ENCODE peak calls at places on chromosomes 11 and 22, in four cellular contexts. One of them, this sample, is unnamed.

GRCh38 chr22:39292561-39293074 is 26.8 kb downstream of the RPL3 start:
- DNase-seq in activated CD4-positive, alpha-beta memory T cell treated with anti-CD3 and anti-CD28 coated beads, Interleukin-2, amount 10 ng/mL, durations not matched to agents 7 days and 5 days: no peak
- DNase-seq in astrocyte of the spinal cord: peak; percentile 96
- DNase-seq in stimulated activated CD4-positive, alpha-beta T cell treated with anti-CD3 and anti-CD28 coated beads, Interleukin-1b, Interleukin-23, amount 100 ng/mL, for 48 hours: no peak
- DNase-seq in this sample: peak; percentile 71

GRCh38 chr22:43481528-43482309 is 69.9 kb downstream of the MPPED1 start:
- DNase-seq in activated CD4-positive, alpha-beta memory T cell treated with anti-CD3 and anti-CD28 coated beads, Interleukin-2, amount 10 ng/mL, durations not matched to agents 7 days and 5 days: no peak
- DNase-seq in astrocyte of the spinal cord: no peak
- DNase-seq in stimulated activated CD4-positive, alpha-beta T cell treated with anti-CD3 and anti-CD28 coated beads, Interleukin-1b, Interleukin-23, amount 100 ng/mL, for 48 hours: peak; percentile 6
- DNase-seq in this sample: peak; percentile 37

GRCh38 chr11:108135845-108136599 is 14.7 kb downstream of the ACAT1 start:
- DNase-seq in activated CD4-positive, alpha-beta memory T cell treated with anti-CD3 and anti-CD28 coated beads, Interleukin-2, amount 10 ng/mL, durations not matched to agents 7 days and 5 days: peak; percentile 30
- DNase-seq in astrocyte of the spinal cord: peak; percentile 27
- DNase-seq in stimulated activated CD4-positive, alpha-beta T cell treated with anti-CD3 and anti-CD28 coated beads, Interleukin-1b, Interleukin-23, amount 100 ng/mL, for 48 hours: peak; percentile 38
- DNase-seq in this sample: no peak

GRCh38 chr11:120775986-120776682 is 247.8 kb upstream of the TBCEL start:
- DNase-seq in activated CD4-positive, alpha-beta memory T cell treated with anti-CD3 and anti-CD28 coated beads, Interleukin-2, amount 10 ng/mL, durations not matched to agents 7 days and 5 days: no peak
- DNase-seq in astrocyte of the spinal cord: no peak
- DNase-seq in stimulated activated CD4-positive, alpha-beta T cell treated with anti-CD3 and anti-CD28 coated beads, Interleukin-1b, Interleukin-23, amount 100 ng/mL, for 48 hours: no peak
- DNase-seq in this sample: no peak

GRCh38 chr11:69950621-69951020 is 127.5 kb upstream of the ANO1 start:
- DNase-seq in activated CD4-positive, alpha-beta memory T cell treated with anti-CD3 and anti-CD28 coated beads, Interleukin-2, amount 10 ng/mL, durations not matched to agents 7 days and 5 days: no peak
- DNase-seq in astrocyte of the spinal cord: no peak
- DNase-seq in stimulated activated CD4-positive, alpha-beta T cell treated with anti-CD3 and anti-CD28 coated beads, Interleukin-1b, Interleukin-23, amount 100 ng/mL, for 48 hours: no peak
- DNase-seq in this sample: no peak

GRCh38 chr11:95330332-95330731 is 99.3 kb upstream of the SESN3 start:
- DNase-seq in activated CD4-positive, alpha-beta memory T cell treated with anti-CD3 and anti-CD28 coated beads, Interleukin-2, amount 10 ng/mL, durations not matched to agents 7 days and 5 days: no peak
- DNase-seq in astrocyte of the spinal cord: peak; percentile 36
- DNase-seq in stimulated activated CD4-positive, alpha-beta T cell treated with anti-CD3 and anti-CD28 coated beads, Interleukin-1b, Interleukin-23, amount 100 ng/mL, for 48 hours: no peak
- DNase-seq in this sample: no peak

GRCh38 chr11:45676522-45677095 is 11.2 kb upstream of the CHST1 start:
- DNase-seq in activated CD4-positive, alpha-beta memory T cell treated with anti-CD3 and anti-CD28 coated beads, Interleukin-2, amount 10 ng/mL, durations not matched to agents 7 days and 5 days: no peak
- DNase-seq in astrocyte of the spinal cord: no peak
- DNase-seq in stimulated activated CD4-positive, alpha-beta T cell treated with anti-CD3 and anti-CD28 coated beads, Interleukin-1b, Interleukin-23, amount 100 ng/mL, for 48 hours: no peak
- DNase-seq in this sample: no peak

GRCh38 chr11:26948881-26949280 is 45.0 kb upstream of the FIBIN start:
- DNase-seq in activated CD4-positive, alpha-beta memory T cell treated with anti-CD3 and anti-CD28 coated beads, Interleukin-2, amount 10 ng/mL, durations not matched to agents 7 days and 5 days: no peak
- DNase-seq in astrocyte of the spinal cord: peak; percentile 46
- DNase-seq in stimulated activated CD4-positive, alpha-beta T cell treated with anti-CD3 and anti-CD28 coated beads, Interleukin-1b, Interleukin-23, amount 100 ng/mL, for 48 hours: no peak
- DNase-seq in this sample: no peak

GRCh38 chr22:40178417-40179409 is 988 bp downstream of the TNRC6B start:
- DNase-seq in activated CD4-positive, alpha-beta memory T cell treated with anti-CD3 and anti-CD28 coated beads, Interleukin-2, amount 10 ng/mL, durations not matched to agents 7 days and 5 days: peak; percentile 52
- DNase-seq in astrocyte of the spinal cord: peak; percentile 57
- DNase-seq in stimulated activated CD4-positive, alpha-beta T cell treated with anti-CD3 and anti-CD28 coated beads, Interleukin-1b, Interleukin-23, amount 100 ng/mL, for 48 hours: peak; percentile 45
- DNase-seq in this sample: peak; percentile 14

GRCh38 chr11:130383363-130384168 is 44.8 kb downstream of the ADAMTS8 start:
- DNase-seq in activated CD4-positive, alpha-beta memory T cell treated with anti-CD3 and anti-CD28 coated beads, Interleukin-2, amount 10 ng/mL, durations not matched to agents 7 days and 5 days: no peak
- DNase-seq in astrocyte of the spinal cord: peak; percentile 99
- DNase-seq in stimulated activated CD4-positive, alpha-beta T cell treated with anti-CD3 and anti-CD28 coated beads, Interleukin-1b, Interleukin-23, amount 100 ng/mL, for 48 hours: no peak
- DNase-seq in this sample: peak; percentile 8

GRCh38 chr11:92828576-92828975 is 140.9 kb upstream of the MTNR1B start:
- DNase-seq in activated CD4-positive, alpha-beta memory T cell treated with anti-CD3 and anti-CD28 coated beads, Interleukin-2, amount 10 ng/mL, durations not matched to agents 7 days and 5 days: no peak
- DNase-seq in astrocyte of the spinal cord: no peak
- DNase-seq in stimulated activated CD4-positive, alpha-beta T cell treated with anti-CD3 and anti-CD28 coated beads, Interleukin-1b, Interleukin-23, amount 100 ng/mL, for 48 hours: no peak
- DNase-seq in this sample: no peak

GRCh38 chr11:97140885-97141494 is 751.2 kb downstream of the JRKL start:
- DNase-seq in activated CD4-positive, alpha-beta memory T cell treated with anti-CD3 and anti-CD28 coated beads, Interleukin-2, amount 10 ng/mL, durations not matched to agents 7 days and 5 days: no peak
- DNase-seq in astrocyte of the spinal cord: no peak
- DNase-seq in stimulated activated CD4-positive, alpha-beta T cell treated with anti-CD3 and anti-CD28 coated beads, Interleukin-1b, Interleukin-23, amount 100 ng/mL, for 48 hours: no peak
- DNase-seq in this sample: no peak

GRCh38 chr11:130189492-130190210 is 30.1 kb downstream of the ST14 start:
- DNase-seq in activated CD4-positive, alpha-beta memory T cell treated with anti-CD3 and anti-CD28 coated beads, Interleukin-2, amount 10 ng/mL, durations not matched to agents 7 days and 5 days: no peak
- DNase-seq in astrocyte of the spinal cord: no peak
- DNase-seq in stimulated activated CD4-positive, alpha-beta T cell treated with anti-CD3 and anti-CD28 coated beads, Interleukin-1b, Interleukin-23, amount 100 ng/mL, for 48 hours: no peak
- DNase-seq in this sample: no peak

GRCh38 chr11:100602716-100603115 is 84.4 kb upstream of the ARHGAP42 start:
- DNase-seq in activated CD4-positive, alpha-beta memory T cell treated with anti-CD3 and anti-CD28 coated beads, Interleukin-2, amount 10 ng/mL, durations not matched to agents 7 days and 5 days: no peak
- DNase-seq in astrocyte of the spinal cord: no peak
- DNase-seq in stimulated activated CD4-positive, alpha-beta T cell treated with anti-CD3 and anti-CD28 coated beads, Interleukin-1b, Interleukin-23, amount 100 ng/mL, for 48 hours: no peak
- DNase-seq in this sample: no peak

GRCh38 chr22:47345025-47345424 is 582.6 kb downstream of the TBC1D22A start:
- DNase-seq in activated CD4-positive, alpha-beta memory T cell treated with anti-CD3 and anti-CD28 coated beads, Interleukin-2, amount 10 ng/mL, durations not matched to agents 7 days and 5 days: no peak
- DNase-seq in astrocyte of the spinal cord: no peak
- DNase-seq in stimulated activated CD4-positive, alpha-beta T cell treated with anti-CD3 and anti-CD28 coated beads, Interleukin-1b, Interleukin-23, amount 100 ng/mL, for 48 hours: no peak
- DNase-seq in this sample: no peak

GRCh38 chr11:95912902-95913560 is 10.9 kb downstream of the MTMR2 start:
- DNase-seq in activated CD4-positive, alpha-beta memory T cell treated with anti-CD3 and anti-CD28 coated beads, Interleukin-2, amount 10 ng/mL, durations not matched to agents 7 days and 5 days: no peak
- DNase-seq in astrocyte of the spinal cord: peak; percentile 61
- DNase-seq in stimulated activated CD4-positive, alpha-beta T cell treated with anti-CD3 and anti-CD28 coated beads, Interleukin-1b, Interleukin-23, amount 100 ng/mL, for 48 hours: no peak
- DNase-seq in this sample: no peak

GRCh38 chr11:118715837-118716260 is 36.4 kb upstream of the TREH start:
- DNase-seq in activated CD4-positive, alpha-beta memory T cell treated with anti-CD3 and anti-CD28 coated beads, Interleukin-2, amount 10 ng/mL, durations not matched to agents 7 days and 5 days: no peak
- DNase-seq in astrocyte of the spinal cord: no peak
- DNase-seq in stimulated activated CD4-positive, alpha-beta T cell treated with anti-CD3 and anti-CD28 coated beads, Interleukin-1b, Interleukin-23, amount 100 ng/mL, for 48 hours: no peak
- DNase-seq in this sample: no peak

GRCh38 chr22:29139965-29140782 is 65.5 kb upstream of the EMID1 start:
- DNase-seq in activated CD4-positive, alpha-beta memory T cell treated with anti-CD3 and anti-CD28 coated beads, Interleukin-2, amount 10 ng/mL, durations not matched to agents 7 days and 5 days: no peak
- DNase-seq in astrocyte of the spinal cord: no peak
- DNase-seq in stimulated activated CD4-positive, alpha-beta T cell treated with anti-CD3 and anti-CD28 coated beads, Interleukin-1b, Interleukin-23, amount 100 ng/mL, for 48 hours: no peak
- DNase-seq in this sample: no peak

GRCh38 chr22:22037740-22038139 is 55.2 kb upstream of the TOP3B start:
- DNase-seq in activated CD4-positive, alpha-beta memory T cell treated with anti-CD3 and anti-CD28 coated beads, Interleukin-2, amount 10 ng/mL, durations not matched to agents 7 days and 5 days: no peak
- DNase-seq in astrocyte of the spinal cord: peak; percentile 47
- DNase-seq in stimulated activated CD4-positive, alpha-beta T cell treated with anti-CD3 and anti-CD28 coated beads, Interleukin-1b, Interleukin-23, amount 100 ng/mL, for 48 hours: no peak
- DNase-seq in this sample: no peak

GRCh38 chr11:120239713-120240640 is at the start of gene POU2F3:
- DNase-seq in activated CD4-positive, alpha-beta memory T cell treated with anti-CD3 and anti-CD28 coated beads, Interleukin-2, amount 10 ng/mL, durations not matched to agents 7 days and 5 days: no peak
- DNase-seq in astrocyte of the spinal cord: no peak
- DNase-seq in stimulated activated CD4-positive, alpha-beta T cell treated with anti-CD3 and anti-CD28 coated beads, Interleukin-1b, Interleukin-23, amount 100 ng/mL, for 48 hours: no peak
- DNase-seq in this sample: no peak

GRCh38 chr11:45669146-45669545 is 3.7 kb upstream of the CHST1 start:
- DNase-seq in activated CD4-positive, alpha-beta memory T cell treated with anti-CD3 and anti-CD28 coated beads, Interleukin-2, amount 10 ng/mL, durations not matched to agents 7 days and 5 days: no peak
- DNase-seq in astrocyte of the spinal cord: peak; percentile 13
- DNase-seq in stimulated activated CD4-positive, alpha-beta T cell treated with anti-CD3 and anti-CD28 coated beads, Interleukin-1b, Interleukin-23, amount 100 ng/mL, for 48 hours: no peak
- DNase-seq in this sample: no peak

GRCh38 chr11:15615412-15616096 is 500.8 kb downstream of the INSC start:
- DNase-seq in activated CD4-positive, alpha-beta memory T cell treated with anti-CD3 and anti-CD28 coated beads, Interleukin-2, amount 10 ng/mL, durations not matched to agents 7 days and 5 days: no peak
- DNase-seq in astrocyte of the spinal cord: no peak
- DNase-seq in stimulated activated CD4-positive, alpha-beta T cell treated with anti-CD3 and anti-CD28 coated beads, Interleukin-1b, Interleukin-23, amount 100 ng/mL, for 48 hours: no peak
- DNase-seq in this sample: no peak

GRCh38 chr22:38314140-38314991 is 2.9 kb downstream of the CSNK1E start:
- DNase-seq in activated CD4-positive, alpha-beta memory T cell treated with anti-CD3 and anti-CD28 coated beads, Interleukin-2, amount 10 ng/mL, durations not matched to agents 7 days and 5 days: no peak
- DNase-seq in astrocyte of the spinal cord: peak; percentile 60
- DNase-seq in stimulated activated CD4-positive, alpha-beta T cell treated with anti-CD3 and anti-CD28 coated beads, Interleukin-1b, Interleukin-23, amount 100 ng/mL, for 48 hours: no peak
- DNase-seq in this sample: no peak

GRCh38 chr11:32400196-32400595 is 35.1 kb downstream of the WT1 start:
- DNase-seq in activated CD4-positive, alpha-beta memory T cell treated with anti-CD3 and anti-CD28 coated beads, Interleukin-2, amount 10 ng/mL, durations not matched to agents 7 days and 5 days: no peak
- DNase-seq in astrocyte of the spinal cord: no peak
- DNase-seq in stimulated activated CD4-positive, alpha-beta T cell treated with anti-CD3 and anti-CD28 coated beads, Interleukin-1b, Interleukin-23, amount 100 ng/mL, for 48 hours: no peak
- DNase-seq in this sample: no peak

GRCh38 chr22:44625981-44626687 is 75.9 kb upstream of the PRR5 start:
- DNase-seq in activated CD4-positive, alpha-beta memory T cell treated with anti-CD3 and anti-CD28 coated beads, Interleukin-2, amount 10 ng/mL, durations not matched to agents 7 days and 5 days: peak; percentile 83
- DNase-seq in astrocyte of the spinal cord: peak; percentile 43
- DNase-seq in stimulated activated CD4-positive, alpha-beta T cell treated with anti-CD3 and anti-CD28 coated beads, Interleukin-1b, Interleukin-23, amount 100 ng/mL, for 48 hours: peak; percentile 76
- DNase-seq in this sample: peak; percentile 41

GRCh38 chr11:84887055-84887629 is 740.0 kb downstream of the DLG2 start:
- DNase-seq in activated CD4-positive, alpha-beta memory T cell treated with anti-CD3 and anti-CD28 coated beads, Interleukin-2, amount 10 ng/mL, durations not matched to agents 7 days and 5 days: no peak
- DNase-seq in astrocyte of the spinal cord: no peak
- DNase-seq in stimulated activated CD4-positive, alpha-beta T cell treated with anti-CD3 and anti-CD28 coated beads, Interleukin-1b, Interleukin-23, amount 100 ng/mL, for 48 hours: no peak
- DNase-seq in this sample: no peak

GRCh38 chr11:783581-784015 is 6.3 kb downstream of the CEND1 start:
- DNase-seq in activated CD4-positive, alpha-beta memory T cell treated with anti-CD3 and anti-CD28 coated beads, Interleukin-2, amount 10 ng/mL, durations not matched to agents 7 days and 5 days: no peak
- DNase-seq in astrocyte of the spinal cord: peak; percentile 85
- DNase-seq in stimulated activated CD4-positive, alpha-beta T cell treated with anti-CD3 and anti-CD28 coated beads, Interleukin-1b, Interleukin-23, amount 100 ng/mL, for 48 hours: no peak
- DNase-seq in this sample: no peak

GRCh38 chr11:6695377-6695776 is 12.2 kb upstream of the MRPL17 start:
- DNase-seq in activated CD4-positive, alpha-beta memory T cell treated with anti-CD3 and anti-CD28 coated beads, Interleukin-2, amount 10 ng/mL, durations not matched to agents 7 days and 5 days: no peak
- DNase-seq in astrocyte of the spinal cord: peak; percentile 73
- DNase-seq in stimulated activated CD4-positive, alpha-beta T cell treated with anti-CD3 and anti-CD28 coated beads, Interleukin-1b, Interleukin-23, amount 100 ng/mL, for 48 hours: no peak
- DNase-seq in this sample: no peak

GRCh38 chr11:110777765-110778164 is 65.5 kb upstream of the ARHGAP20 start:
- DNase-seq in activated CD4-positive, alpha-beta memory T cell treated with anti-CD3 and anti-CD28 coated beads, Interleukin-2, amount 10 ng/mL, durations not matched to agents 7 days and 5 days: no peak
- DNase-seq in astrocyte of the spinal cord: peak; percentile 75
- DNase-seq in stimulated activated CD4-positive, alpha-beta T cell treated with anti-CD3 and anti-CD28 coated beads, Interleukin-1b, Interleukin-23, amount 100 ng/mL, for 48 hours: no peak
- DNase-seq in this sample: peak; percentile 25

GRCh38 chr22:43377486-43377995 is 34.3 kb upstream of the MPPED1 start:
- DNase-seq in activated CD4-positive, alpha-beta memory T cell treated with anti-CD3 and anti-CD28 coated beads, Interleukin-2, amount 10 ng/mL, durations not matched to agents 7 days and 5 days: no peak
- DNase-seq in astrocyte of the spinal cord: no peak
- DNase-seq in stimulated activated CD4-positive, alpha-beta T cell treated with anti-CD3 and anti-CD28 coated beads, Interleukin-1b, Interleukin-23, amount 100 ng/mL, for 48 hours: no peak
- DNase-seq in this sample: no peak

GRCh38 chr11:86999859-87000753 is 37.6 kb upstream of the TMEM135 start:
- DNase-seq in activated CD4-positive, alpha-beta memory T cell treated with anti-CD3 and anti-CD28 coated beads, Interleukin-2, amount 10 ng/mL, durations not matched to agents 7 days and 5 days: no peak
- DNase-seq in astrocyte of the spinal cord: peak; percentile 27
- DNase-seq in stimulated activated CD4-positive, alpha-beta T cell treated with anti-CD3 and anti-CD28 coated beads, Interleukin-1b, Interleukin-23, amount 100 ng/mL, for 48 hours: no peak
- DNase-seq in this sample: no peak

GRCh38 chr22:36182056-36182455 is 19.6 kb downstream of the APOL4 start:
- DNase-seq in activated CD4-positive, alpha-beta memory T cell treated with anti-CD3 and anti-CD28 coated beads, Interleukin-2, amount 10 ng/mL, durations not matched to agents 7 days and 5 days: no peak
- DNase-seq in astrocyte of the spinal cord: no peak
- DNase-seq in stimulated activated CD4-positive, alpha-beta T cell treated with anti-CD3 and anti-CD28 coated beads, Interleukin-1b, Interleukin-23, amount 100 ng/mL, for 48 hours: no peak
- DNase-seq in this sample: no peak

GRCh38 chr11:97414801-97415200 is 1025.0 kb downstream of the JRKL start:
- DNase-seq in activated CD4-positive, alpha-beta memory T cell treated with anti-CD3 and anti-CD28 coated beads, Interleukin-2, amount 10 ng/mL, durations not matched to agents 7 days and 5 days: no peak
- DNase-seq in astrocyte of the spinal cord: no peak
- DNase-seq in stimulated activated CD4-positive, alpha-beta T cell treated with anti-CD3 and anti-CD28 coated beads, Interleukin-1b, Interleukin-23, amount 100 ng/mL, for 48 hours: no peak
- DNase-seq in this sample: no peak

GRCh38 chr11:79480864-79481263 is 40.0 kb upstream of the TENM4 start:
- DNase-seq in activated CD4-positive, alpha-beta memory T cell treated with anti-CD3 and anti-CD28 coated beads, Interleukin-2, amount 10 ng/mL, durations not matched to agents 7 days and 5 days: no peak
- DNase-seq in astrocyte of the spinal cord: no peak
- DNase-seq in stimulated activated CD4-positive, alpha-beta T cell treated with anti-CD3 and anti-CD28 coated beads, Interleukin-1b, Interleukin-23, amount 100 ng/mL, for 48 hours: no peak
- DNase-seq in this sample: no peak

GRCh38 chr11:32312206-32312817 is 123.0 kb downstream of the WT1 start:
- DNase-seq in activated CD4-positive, alpha-beta memory T cell treated with anti-CD3 and anti-CD28 coated beads, Interleukin-2, amount 10 ng/mL, durations not matched to agents 7 days and 5 days: no peak
- DNase-seq in astrocyte of the spinal cord: no peak
- DNase-seq in stimulated activated CD4-positive, alpha-beta T cell treated with anti-CD3 and anti-CD28 coated beads, Interleukin-1b, Interleukin-23, amount 100 ng/mL, for 48 hours: no peak
- DNase-seq in this sample: no peak

GRCh38 chr22:17789379-17790200 is 15.3 kb upstream of the BID start:
- DNase-seq in activated CD4-positive, alpha-beta memory T cell treated with anti-CD3 and anti-CD28 coated beads, Interleukin-2, amount 10 ng/mL, durations not matched to agents 7 days and 5 days: no peak
- DNase-seq in astrocyte of the spinal cord: no peak
- DNase-seq in stimulated activated CD4-positive, alpha-beta T cell treated with anti-CD3 and anti-CD28 coated beads, Interleukin-1b, Interleukin-23, amount 100 ng/mL, for 48 hours: no peak
- DNase-seq in this sample: no peak

This sample was measured in GDM1.